ENCODE peak calls at places on chromosomes 16 and 17, in eight cellular contexts. A is esophagus muscularis mucosa, D is colonic mucosa, S is A549, X is heart left ventricle, G is fibroblast of lung, U is brain microvascular endothelial cell, F is mesothelial cell of epicardium. C is an unnamed sample.

GRCh38 chr17:76420356-76421053 is 32.4 kb downstream of the UBE2O start:
- DNase-seq in A (no peak), D (no peak), S (no peak), X (no peak), G (no peak), U (no peak), F (no peak), C (no peak)

GRCh38 chr16:67530013-67530939 is 1.6 kb downstream of the RIPOR1 start:
- DNase-seq in A (no peak), D (peak; percentile 59), S (no peak), X (peak; percentile 89), G (peak; percentile 72), U (peak; percentile 68), F (peak; percentile 64), C (peak; percentile 67)

GRCh38 chr17:3951003-3951402 is 13.2 kb downstream of the ATP2A3 start:
- DNase-seq in A (no peak), D (no peak), S (no peak), X (no peak), G (no peak), U (no peak), F (no peak), C (no peak)

GRCh38 chr16:67278773-67279295 is 498 bp upstream of the PLEKHG4 start:
- DNase-seq in A (no peak), D (peak; percentile 51), S (peak; percentile 89), X (no peak), G (no peak), U (no peak), F (no peak), C (peak; percentile 78)

GRCh38 chr17:78925662-78926555 is 722 bp upstream of the TIMP2 start:
- DNase-seq in A (peak; percentile 98), D (peak; percentile 65), S (no peak), X (peak; percentile 80), G (peak; percentile 92), U (peak; percentile 86), F (no peak), C (no peak)

GRCh38 chr16:9107025-9107970 is 15.9 kb downstream of the HAPSTR1 start:
- DNase-seq in A (no peak), D (no peak), S (no peak), X (no peak), G (no peak), U (peak; percentile 52), F (no peak), C (no peak)

GRCh38 chr16:1331712-1332617 is 1.5 kb upstream of the BAIAP3 start:
- DNase-seq in A (no peak), D (peak; percentile 60), S (peak; percentile 94), X (peak; percentile 67), G (peak; percentile 32), U (peak; percentile 64), F (peak; percentile 63), C (peak; percentile 88)

GRCh38 chr17:80826346-80826954 is 165.2 kb upstream of the CHMP6 start:
- DNase-seq in A (no peak), D (no peak), S (no peak), X (no peak), G (no peak), U (no peak), F (no peak), C (no peak)

GRCh38 chr16:84355149-84355548 is 13.2 kb upstream of the ATP2C2 start:
- DNase-seq in A (no peak), D (no peak), S (no peak), X (no peak), G (no peak), U (no peak), F (no peak), C (no peak)

GRCh38 chr16:22007509-22008214 is at the start of gene MOSMO:
- DNase-seq in A (no peak), D (peak; percentile 69), S (peak; percentile 60), X (peak; percentile 81), G (peak; percentile 67), U (peak; percentile 35), F (peak; percentile 72), C (peak; percentile 89)

GRCh38 chr17:27381007-27381501 is 75.2 kb upstream of the KSR1 start:
- DNase-seq in A (no peak), D (peak; percentile 56), S (peak; percentile 78), X (peak; percentile 78), G (peak; percentile 48), U (peak; percentile 34), F (peak; percentile 54), C (peak; percentile 91)

GRCh38 chr17:77427471-77427991 is 286.8 kb downstream of the SEC14L1 start:
- DNase-seq in A (no peak), D (no peak), S (no peak), X (peak; percentile 84), G (peak; percentile 90), U (peak; percentile 81), F (peak; percentile 38), C (no peak)

GRCh38 chr16:10188236-10188635 is 6.0 kb upstream of the GRIN2A start:
- DNase-seq in A (no peak), D (no peak), S (no peak), X (no peak), G (no peak), U (no peak), F (no peak), C (no peak)

GRCh38 chr17:38451840-38452529 is 23.7 kb downstream of the ARHGAP23 start:
- DNase-seq in A (no peak), D (no peak), S (no peak), X (no peak), G (peak; percentile 82), U (peak; percentile 77), F (peak; percentile 62), C (no peak)

GRCh38 chr17:76051071-76051467 is 21.2 kb downstream of the SRP68 start:
- DNase-seq in A (no peak), D (peak; percentile 41), S (no peak), X (no peak), G (no peak), U (peak; percentile 30), F (no peak), C (no peak)

GRCh38 chr16:69131167-69131748 is 1.1 kb downstream of the CHTF8 start:
- DNase-seq in A (no peak), D (peak; percentile 28), S (peak; percentile 54), X (no peak), G (peak; percentile 40), U (peak; percentile 20), F (no peak), C (peak; percentile 46)

GRCh38 chr16:30184430-30185140 is 1.2 kb downstream of the CORO1A start:
- DNase-seq in A (no peak), D (peak; percentile 49), S (no peak), X (peak; percentile 43), G (no peak), U (no peak), F (peak; percentile 61), C (peak; percentile 33)

GRCh38 chr16:71351558-71351901 is 7.0 kb upstream of the CALB2 start:
- DNase-seq in A (no peak), D (no peak), S (no peak), X (no peak), G (no peak), U (no peak), F (peak; percentile 33), C (no peak)

GRCh38 chr17:28973414-28973813 is 22.1 kb upstream of the PHF12 start:
- DNase-seq in A (no peak), D (no peak), S (no peak), X (peak; percentile 87), G (peak; percentile 33), U (peak; percentile 40), F (no peak), C (no peak)

GRCh38 chr16:10827691-10828341 is 9.2 kb upstream of the TVP23A start:
- DNase-seq in A (peak; percentile 95), D (peak; percentile 52), S (no peak), X (peak; percentile 91), G (peak; percentile 91), U (peak; percentile 36), F (no peak), C (no peak)

GRCh38 chr17:36534117-36534880 is at the start of gene MYO19:
- DNase-seq in A (no peak), D (peak; percentile 81), S (peak; percentile 93), X (peak; percentile 74), G (peak; percentile 31), U (peak; percentile 33), F (peak; percentile 69), C (peak; percentile 72)

GRCh38 chr17:65638221-65638940 is 76.9 kb upstream of the AXIN2 start:
- DNase-seq in A (no peak), D (no peak), S (no peak), X (no peak), G (peak; percentile 88), U (no peak), F (no peak), C (no peak)

GRCh38 chr17:15213381-15214087 is 51.6 kb downstream of the PMP22 start:
- DNase-seq in A (no peak), D (no peak), S (no peak), X (no peak), G (peak; percentile 42), U (peak; percentile 26), F (no peak), C (no peak)
- TF ChIP-seq CTCF in A (peak; percentile 18), D (peak; percentile 15), S (peak; percentile 46), X (peak; percentile 18), G (peak; percentile 39), U (peak; percentile 56), F (no peak), C (no peak)

GRCh38 chr17:61397086-61397842 is 2.4 kb upstream of the TBX2 start:
- DNase-seq in A (no peak), D (no peak), S (no peak), X (no peak), G (peak; percentile 90), U (no peak), F (peak; percentile 74), C (no peak)
- TF ChIP-seq CTCF in A (no peak), D (no peak), S (no peak), X (no peak), G (peak; percentile 38), U (peak; percentile 44), F (no peak), C (no peak)

GRCh38 chr17:47618416-47618815 is 31.3 kb upstream of the KPNB1 start:
- DNase-seq in A (no peak), D (no peak), S (peak; percentile 28), X (no peak), G (no peak), U (no peak), F (no peak), C (no peak)
- TF ChIP-seq CTCF in A (peak; percentile 39), D (no peak), S (peak; percentile 43), X (no peak), G (peak; percentile 45), U (peak; percentile 51), F (peak; percentile 41), C (no peak)

GRCh38 chr16:50627419-50627818 is 53.7 kb downstream of the SNX20 start:
- DNase-seq in A (peak; percentile 94), D (peak; percentile 35), S (no peak), X (peak; percentile 72), G (peak; percentile 41), U (no peak), F (no peak), C (peak; percentile 59)
- TF ChIP-seq CTCF in A (peak; percentile 60), D (peak; percentile 21), S (no peak), X (no peak), G (peak; percentile 43), U (peak; percentile 43), F (no peak), C (peak; percentile 55)

GRCh38 chr17:41627316-41628072 is 3.1 kb upstream of the KRT17 start:
- DNase-seq in A (no peak), D (no peak), S (no peak), X (no peak), G (no peak), U (no peak), F (no peak), C (no peak)
- TF ChIP-seq CTCF in A (no peak), D (no peak), S (no peak), X (no peak), G (no peak), U (no peak), F (no peak), C (no peak)